ENCODE peak calls at places on chromosomes 12 and 14, in eight cellular contexts. T is naive thymus-derived CD8-positive, alpha-beta T cell; N is GM13977; V is caudate nucleus; Q is NCI-H1694 treated with DMSO at 0.1 percent for 48 hours; W is NCI-H2171 treated with DMSO at 0.1 percent for 48 hours; I is amygdala; K is upper lobe of right lung. M is an unnamed sample.

GRCh38 chr12:73656375-73656774 is 881.3 kb upstream of the ATXN7L3B start:
- DNase-seq in W (no peak), T (no peak), V (no peak), I (no peak), K (no peak), Q (no peak), N (no peak), M (no peak)

GRCh38 chr14:101873401-101873800 is 91.0 kb upstream of the DYNC1H1 start:
- DNase-seq in W (no peak), V (no peak), T (no peak), N (no peak), K (no peak), I (no peak), Q (no peak), M (no peak)

GRCh38 chr12:67484788-67485480 is 163.6 kb upstream of the DYRK2 start:
- DNase-seq in W (no peak), T (no peak), V (no peak), I (no peak), N (no peak), Q (no peak), K (no peak), M (no peak)

GRCh38 chr12:101608301-101609133 is 13.7 kb downstream of the MYBPC1 start:
- DNase-seq in N (no peak), Q (no peak), T (no peak), W (no peak), K (peak; percentile 66), I (no peak), V (no peak), M (no peak)

GRCh38 chr14:74979442-74980397 is 23.0 kb upstream of the EIF2B2 start:
- DNase-seq in N (no peak), V (no peak), W (peak; percentile 100), T (no peak), K (no peak), I (no peak), Q (peak; percentile 97), M (no peak)

GRCh38 chr14:50335389-50335788 is 23.3 kb downstream of the DMAC2L start:
- DNase-seq in N (no peak), K (no peak), T (no peak), V (peak; percentile 75), I (peak; percentile 54), Q (peak; percentile 98), W (peak; percentile 99), M (peak; percentile 71)

GRCh38 chr12:114447274-114447716 is 41.4 kb upstream of the TBX5 start:
- DNase-seq in Q (no peak), V (no peak), I (no peak), T (no peak), N (no peak), K (no peak), W (no peak), M (no peak)

GRCh38 chr14:69288001-69288771 is 28.2 kb downstream of the GALNT16 start:
- DNase-seq in I (no peak), Q (no peak), T (no peak), N (no peak), V (peak; percentile 49), W (no peak), K (no peak), M (peak; percentile 47)

M was measured in dorsolateral prefrontal cortex.